ENCODE peak calls at places on chromosomes 3 and 15, in four cellular contexts. One of them, this sample, is unnamed.
A peak's percentile ranks its signal among the peaks of the same experiment; 100 is the strongest.

GRCh38 chr15:56918907-56919707 is 663 bp downstream of the TCF12 start:
- DNase-seq in NCI-H1092 treated with DMSO at 0.1 percent for 48 hours: peak; percentile 20
- DNase-seq in GM23338: peak; percentile 77
- DNase-seq in GM03348: peak; percentile 78
- DNase-seq in this sample: peak; percentile 36

GRCh38 chr3:113271189-113271588 is 59.8 kb downstream of the BOC start:
- DNase-seq in NCI-H1092 treated with DMSO at 0.1 percent for 48 hours: no peak
- DNase-seq in GM23338: no peak
- DNase-seq in GM03348: no peak
- DNase-seq in this sample: no peak

GRCh38 chr3:157408499-157409149 is 28.0 kb upstream of the PTX3 start:
- DNase-seq in GM23338: no peak
- DNase-seq in NCI-H1092 treated with DMSO at 0.1 percent for 48 hours: no peak
- DNase-seq in GM03348: no peak
- DNase-seq in this sample: no peak

GRCh38 chr15:77825143-77825542 is 192.4 kb upstream of the LINGO1 start:
- DNase-seq in GM23338: no peak
- DNase-seq in NCI-H1092 treated with DMSO at 0.1 percent for 48 hours: no peak
- DNase-seq in GM03348: no peak
- DNase-seq in this sample: no peak

GRCh38 chr3:57682284-57682683 is 10.6 kb downstream of the DENND6A start:
- DNase-seq in GM23338: no peak
- DNase-seq in GM03348: no peak
- DNase-seq in NCI-H1092 treated with DMSO at 0.1 percent for 48 hours: no peak
- DNase-seq in this sample: no peak

GRCh38 chr3:123713211-123713610 is 128.4 kb upstream of the HACD2 start:
- DNase-seq in GM03348: no peak
- DNase-seq in GM23338: no peak
- DNase-seq in NCI-H1092 treated with DMSO at 0.1 percent for 48 hours: no peak
- DNase-seq in this sample: no peak

GRCh38 chr15:46312133-46312740 is 677.4 kb downstream of the SQOR start:
- DNase-seq in NCI-H1092 treated with DMSO at 0.1 percent for 48 hours: peak; percentile 78
- DNase-seq in GM03348: peak; percentile 72
- DNase-seq in GM23338: peak; percentile 90
- DNase-seq in this sample: peak; percentile 32

GRCh38 chr3:185401319-185401955 is 38.5 kb downstream of the MAP3K13 start:
- DNase-seq in GM03348: no peak
- DNase-seq in GM23338: no peak
- DNase-seq in NCI-H1092 treated with DMSO at 0.1 percent for 48 hours: peak; percentile 24
- DNase-seq in this sample: no peak

GRCh38 chr3:38001456-38002081 is 11.0 kb downstream of the VILL start:
- DNase-seq in GM23338: peak; percentile 71
- DNase-seq in NCI-H1092 treated with DMSO at 0.1 percent for 48 hours: no peak
- DNase-seq in GM03348: no peak
- DNase-seq in this sample: no peak

GRCh38 chr15:88894819-88895767 is at the start of gene HAPLN3:
- DNase-seq in NCI-H1092 treated with DMSO at 0.1 percent for 48 hours: no peak
- DNase-seq in GM03348: peak; percentile 75
- DNase-seq in GM23338: peak; percentile 83
- DNase-seq in this sample: no peak

GRCh38 chr3:167855306-167855705 is 119.8 kb downstream of the SERPINI1 start:
- DNase-seq in GM03348: no peak
- DNase-seq in NCI-H1092 treated with DMSO at 0.1 percent for 48 hours: no peak
- DNase-seq in GM23338: no peak
- DNase-seq in this sample: no peak

GRCh38 chr3:54188176-54188791 is 65.9 kb downstream of the CACNA2D3 start:
- DNase-seq in GM23338: peak; percentile 90
- DNase-seq in GM03348: peak; percentile 42
- DNase-seq in NCI-H1092 treated with DMSO at 0.1 percent for 48 hours: no peak
- DNase-seq in this sample: peak; percentile 27

GRCh38 chr3:101518421-101518871 is 5.4 kb upstream of the SENP7 start:
- DNase-seq in NCI-H1092 treated with DMSO at 0.1 percent for 48 hours: no peak
- DNase-seq in GM23338: no peak
- DNase-seq in GM03348: no peak
- DNase-seq in this sample: no peak

GRCh38 chr15:71572452-71573053 is 237.8 kb upstream of the NR2E3 start:
- DNase-seq in NCI-H1092 treated with DMSO at 0.1 percent for 48 hours: no peak
- DNase-seq in GM23338: peak; percentile 88
- DNase-seq in GM03348: no peak
- DNase-seq in this sample: no peak

GRCh38 chr3:187296058-187296457 is 4.5 kb upstream of the MASP1 start:
- DNase-seq in GM03348: no peak
- DNase-seq in GM23338: no peak
- DNase-seq in NCI-H1092 treated with DMSO at 0.1 percent for 48 hours: no peak
- DNase-seq in this sample: no peak

GRCh38 chr3:109228391-109229080 is 87.8 kb downstream of the DPPA2 start:
- DNase-seq in NCI-H1092 treated with DMSO at 0.1 percent for 48 hours: no peak
- DNase-seq in GM03348: no peak
- DNase-seq in GM23338: no peak
- DNase-seq in this sample: no peak